ENCODE peak calls at places on chromosomes 5 and 9, in five cellular contexts. W is tibial artery; E is CD8-positive, alpha-beta T cell; P is stomach; V is heart left ventricle. K is an unnamed sample.

GRCh38 chr5:156469636-156470035 is 142.7 kb downstream of the SGCD start:
- DNase-seq in V (no peak), P (no peak), W (no peak), E (no peak), K (no peak)

GRCh38 chr5:138945421-138946240 is 70.5 kb upstream of the LRRTM2 start:
- DNase-seq in E (no peak), V (no peak), P (no peak), W (no peak), K (no peak)

GRCh38 chr5:166369817-166370216 is 1921.6 kb upstream of the WWC1 start:
- DNase-seq in W (no peak), V (no peak), P (no peak), E (no peak), K (no peak)

GRCh38 chr9:130446111-130446861 is 1.5 kb downstream of the ASS1 start:
- DNase-seq in E (no peak), V (peak), W (peak), P (peak), K (peak)

GRCh38 chr9:121633736-121634135 is 17.7 kb upstream of the DAB2IP start:
- DNase-seq in P (no peak), V (no peak), W (no peak), E (no peak), K (no peak)

GRCh38 chr5:168251308-168251707 is 40.1 kb upstream of the WWC1 start:
- DNase-seq in V (no peak), W (no peak), P (no peak), E (no peak), K (no peak)

GRCh38 chr5:161314033-161314432 is 232.5 kb downstream of the GABRB2 start:
- DNase-seq in W (no peak), E (no peak), V (no peak), P (no peak), K (no peak)

GRCh38 chr5:92634883-92635282 is 946.1 kb downstream of the NR2F1-AS1 start:
- DNase-seq in W (no peak), E (no peak), P (no peak), V (no peak), K (no peak)

GRCh38 chr5:87940775-87941174 is 327.9 kb downstream of the TMEM161B start:
- DNase-seq in P (no peak), W (no peak), V (no peak), E (no peak), K (no peak)

GRCh38 chr9:8473226-8473625 is 673.6 kb upstream of the DMAC1 start:
- DNase-seq in P (no peak), E (no peak), V (no peak), W (no peak), K (no peak)

GRCh38 chr9:93094294-93095204 is 1.5 kb upstream of the CARD19 start:
- DNase-seq in W (peak), E (no peak), P (no peak), V (peak), K (peak)

GRCh38 chr5:97133106-97133505 is 9.3 kb downstream of the LIX1 start:
- DNase-seq in W (no peak), V (no peak), P (no peak), E (no peak), K (no peak)

GRCh38 chr9:128385493-128386205 is 14.5 kb downstream of the URM1 start:
- DNase-seq in V (no peak), E (no peak), P (no peak), W (no peak), K (no peak)

GRCh38 chr5:147610798-147611197 is 100.9 kb upstream of the DPYSL3 start:
- DNase-seq in E (no peak), P (no peak), V (no peak), W (no peak), K (no peak)

GRCh38 chr5:173329370-173330150 is 1.3 kb upstream of the STC2 start:
- DNase-seq in W (no peak), V (no peak), P (no peak), E (no peak), K (peak)

GRCh38 chr5:169287529-169287928 is 13.4 kb downstream of the SLIT3 start:
- DNase-seq in P (no peak), W (no peak), V (no peak), E (no peak), K (peak)

GRCh38 chr5:122099060-122099790 is 21.2 kb upstream of the LOX start:
- DNase-seq in E (no peak), P (no peak), V (no peak), W (no peak), K (no peak)

GRCh38 chr9:90873422-90873821 is 71.8 kb downstream of the SYK start:
- DNase-seq in W (no peak), E (no peak), V (no peak), P (no peak), K (no peak)

GRCh38 chr5:1110930-1111726 is 735 bp downstream of the SLC12A7 start:
- DNase-seq in P (no peak), W (no peak), V (peak), E (no peak), K (peak)
- H3K27ac ChIP-seq in P (peak), W (peak), V (peak), E (peak), K (peak)

GRCh38 chr9:110081395-110081794 is 126.6 kb downstream of the C9orf152 start:
- DNase-seq in W (no peak), E (no peak), V (no peak), P (no peak), K (no peak)

GRCh38 chr9:110077926-110078325 is 130.0 kb downstream of the C9orf152 start:
- DNase-seq in W (no peak), V (no peak), E (no peak), P (no peak), K (no peak)

GRCh38 chr9:110073356-110073666 is 134.6 kb downstream of the C9orf152 start:
- DNase-seq in E (no peak), V (no peak), P (no peak), W (no peak), K (peak)

GRCh38 chr9:110078626-110079025 is 129.3 kb downstream of the C9orf152 start:
- DNase-seq in V (no peak), W (no peak), E (no peak), P (no peak), K (no peak)

GRCh38 chr9:110076894-110077725 is 130.8 kb downstream of the C9orf152 start:
- DNase-seq in V (no peak), W (no peak), E (no peak), P (no peak), K (no peak)
- H3K27ac ChIP-seq in V (no peak), W (peak), E (no peak), P (no peak), K (no peak)

DNA sequence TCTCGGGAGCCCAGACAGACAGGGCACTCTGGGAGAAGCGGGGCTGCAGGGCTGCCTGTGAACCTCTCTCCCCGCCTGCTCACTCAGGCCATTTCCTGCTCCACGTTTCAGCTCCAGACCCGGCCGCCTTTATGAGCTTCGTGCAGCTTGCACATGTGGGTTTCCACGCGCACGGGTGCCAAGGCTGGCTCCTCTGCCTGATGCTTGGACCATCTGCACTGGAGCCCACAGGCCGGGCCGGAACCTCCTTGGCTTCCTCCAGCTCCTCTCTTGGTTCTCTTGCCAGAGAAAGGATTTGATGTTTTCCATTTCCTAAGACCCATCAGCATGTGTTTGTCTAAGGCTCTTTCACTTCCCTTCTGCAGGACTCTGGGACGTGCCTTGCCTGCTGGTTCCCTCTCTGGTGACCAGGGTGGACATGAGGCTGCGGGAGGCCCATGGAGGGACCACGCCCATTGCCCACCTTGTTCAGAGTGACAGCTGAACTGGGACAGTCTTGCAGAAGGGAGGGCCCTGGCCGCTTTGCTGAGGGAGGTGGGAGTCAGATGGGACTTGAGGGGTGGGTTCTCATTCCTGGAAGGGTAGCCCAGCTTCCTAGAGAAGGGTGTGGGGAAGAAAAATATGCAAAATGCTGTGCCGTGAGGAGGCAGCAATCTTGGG is 23.3 kb upstream of the COL5A1 start:
- DNase-seq in E (no peak), V (peak), W (peak), P (no peak), K (no peak)
- H3K27ac ChIP-seq in E (no peak), V (no peak), W (no peak), P (no peak), K (no peak)

GRCh38 chr5:81363093-81363886 is 30.6 kb downstream of the ACOT12 start:
- DNase-seq in V (no peak), P (no peak), W (no peak), E (no peak), K (peak)
- H3K27ac ChIP-seq in V (no peak), P (no peak), W (no peak), E (no peak), K (no peak)

GRCh38 chr9:108933231-108933630 is 693 bp downstream of the ELP1 start:
- DNase-seq in V (no peak), W (no peak), P (no peak), E (no peak), K (no peak)
- H3K27ac ChIP-seq in V (peak), W (peak), P (peak), E (peak), K (no peak)

GRCh38 chr5:148949871-148950863 is 112.7 kb downstream of the SH3TC2 start:
- DNase-seq in W (peak), V (peak), E (no peak), P (no peak), K (peak)
- H3K27ac ChIP-seq in W (peak), V (no peak), E (no peak), P (peak), K (no peak)

DNA sequence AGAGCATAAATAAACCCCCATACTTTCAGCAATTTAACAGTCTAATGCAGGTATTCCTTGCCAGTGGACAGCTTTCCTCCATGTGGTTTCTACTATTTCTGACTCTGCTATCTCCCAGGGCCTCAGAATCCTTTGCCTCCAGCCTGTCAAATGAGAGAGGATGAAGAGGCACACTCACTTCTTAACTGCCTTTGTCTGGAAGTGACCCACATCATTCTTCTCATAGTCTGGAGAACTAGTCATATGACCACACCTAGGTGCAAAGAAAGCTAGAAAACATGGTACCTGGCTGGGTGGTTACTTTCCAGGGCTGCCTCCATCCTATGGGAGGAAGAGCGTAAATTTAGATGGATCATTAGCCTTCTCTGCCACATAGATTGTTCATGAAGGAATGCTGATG is 22.5 kb downstream of the PALM2AKAP2 start:
- DNase-seq in V (no peak), W (no peak), P (no peak), E (no peak), K (no peak)
- H3K27ac ChIP-seq in V (peak), W (peak), P (no peak), E (no peak), K (no peak)

GRCh38 chr5:10103098-10103497 is 146.6 kb downstream of the ATPSCKMT start:
- DNase-seq in V (no peak), W (no peak), E (no peak), P (no peak), K (no peak)
- H3K27ac ChIP-seq in V (no peak), W (no peak), E (no peak), P (no peak), K (no peak)

GRCh38 chr5:72956324-72957140 is 691 bp downstream of the FCHO2 start:
- DNase-seq in P (peak), W (peak), V (peak), E (peak), K (peak)
- H3K27ac ChIP-seq in P (peak), W (peak), V (peak), E (no peak), K (peak)

GRCh38 chr5:143177263-143177994 is 226.1 kb downstream of the NR3C1 start:
- DNase-seq in E (no peak), V (no peak), P (peak), W (no peak), K (peak)
- H3K27ac ChIP-seq in E (no peak), V (peak), P (no peak), W (no peak), K (no peak)